ENCODE peak calls at places on chromosomes 16 and 17, in nine cellular contexts. X is vagina; M is PC-3; T is cardiac muscle cell; V is HCT116; S is aorta; H is effector memory CD4-positive, alpha-beta T cell; E is Karpas-422; W is Panc1. K is an unnamed sample.

GRCh38 chr16:89921131-89921698 is 1.9 kb upstream of the TUBB3 start:
- DNase-seq in X (no peak), M (no peak), T (no peak), V (no peak), S (no peak), H (no peak), E (no peak), W (no peak), K (no peak)

GRCh38 chr16:728131-728889 is 1.4 kb downstream of the HAGHL start:
- DNase-seq in X (no peak), M (peak; percentile 85), T (peak; percentile 64), V (peak; percentile 86), S (peak; percentile 90), H (peak; percentile 59), E (peak; percentile 97), W (no peak), K (peak; percentile 50)

GRCh38 chr17:43803758-43804157 is 23.5 kb downstream of the CFAP97D1 start:
- DNase-seq in X (peak; percentile 52), M (no peak), T (no peak), V (no peak), S (no peak), H (no peak), E (no peak), W (no peak), K (no peak)

GRCh38 chr17:6843241-6843890 is 11.8 kb upstream of the TEKT1 start:
- DNase-seq in X (no peak), M (peak; percentile 78), T (peak; percentile 65), V (peak; percentile 48), S (no peak), H (no peak), E (peak; percentile 80), W (peak; percentile 25), K (peak; percentile 44)

GRCh38 chr17:17300624-17301568 is 2.3 kb upstream of the NT5M start:
- DNase-seq in X (no peak), M (no peak), T (peak; percentile 91), V (no peak), S (peak; percentile 83), H (no peak), E (peak; percentile 80), W (peak; percentile 57), K (peak; percentile 19)

GRCh38 chr17:78497115-78497540 is 80.1 kb downstream of the DNAH17 start:
- DNase-seq in X (no peak), M (peak; percentile 91), T (peak; percentile 81), V (peak; percentile 75), S (peak; percentile 82), H (peak; percentile 32), E (peak; percentile 84), W (peak; percentile 58), K (peak; percentile 71)

GRCh38 chr17:39450051-39450450 is 1.0 kb downstream of the MED1 start:
- DNase-seq in X (no peak), M (peak; percentile 2), T (no peak), V (no peak), S (peak; percentile 42), H (no peak), E (no peak), W (no peak), K (peak; percentile 11)

GRCh38 chr16:89156740-89157645 is 14.6 kb upstream of the CDH15 start:
- DNase-seq in X (no peak), M (no peak), T (no peak), V (no peak), S (no peak), H (no peak), E (no peak), W (no peak), K (no peak)

GRCh38 chr17:41863074-41863843 is 2.0 kb downstream of the KLHL11 start:
- DNase-seq in X (no peak), M (no peak), T (no peak), V (no peak), S (no peak), H (no peak), E (no peak), W (no peak), K (no peak)

DNA sequence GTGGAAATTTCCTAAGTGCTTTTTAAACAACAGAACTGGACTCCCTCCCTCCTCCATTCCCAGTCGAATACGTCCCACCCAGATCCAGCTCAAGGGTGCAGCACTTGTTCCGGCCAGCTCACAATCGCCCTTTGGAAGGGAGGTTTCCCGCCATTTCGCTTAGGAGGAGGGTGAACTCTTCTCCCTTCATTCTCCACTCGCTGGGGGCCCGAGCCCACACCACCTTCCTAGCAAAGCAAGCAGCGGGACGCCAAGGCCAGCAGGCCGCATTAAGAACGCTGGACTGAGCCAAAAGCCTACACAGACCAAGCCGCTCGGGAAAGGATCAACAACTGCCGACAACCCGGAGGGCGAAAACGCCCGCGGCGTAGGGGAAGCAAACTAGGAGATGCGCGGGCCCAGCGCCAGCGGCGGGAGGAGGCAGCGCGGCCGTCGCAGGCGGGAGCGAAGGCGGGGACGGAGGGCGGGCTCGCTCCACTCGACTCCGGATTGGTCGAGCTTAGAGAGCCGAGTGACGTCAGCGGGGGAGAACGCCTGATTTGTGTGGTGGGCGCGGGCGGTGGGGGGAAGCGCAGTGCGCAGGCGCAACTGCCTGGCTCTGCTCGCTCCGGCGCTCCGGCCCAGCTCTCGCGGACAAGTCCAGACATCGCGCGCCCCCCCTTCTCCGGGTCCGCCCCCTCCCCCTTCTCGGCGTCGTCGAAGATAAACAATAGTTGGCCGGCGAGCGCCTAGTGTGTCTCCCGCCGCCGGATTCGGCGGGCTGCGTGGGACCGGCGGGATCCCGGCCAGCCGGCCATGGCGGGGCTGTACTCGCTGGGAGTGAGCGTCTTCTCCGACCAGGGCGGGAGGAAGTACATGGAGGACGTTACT is at the start of gene PPM1D:
- DNase-seq in X (peak; percentile 98), M (peak; percentile 99), T (peak; percentile 100), V (peak; percentile 99), S (peak; percentile 100), H (peak; percentile 96), E (peak; percentile 99), W (peak; percentile 64), K (peak; percentile 99)
- H3K9me3 ChIP-seq in X (no peaks in the 10 kb centered on the region), M (no peaks in the 10 kb centered on the region), T (no peaks in the 10 kb centered on the region), V (no peaks in the 10 kb centered on the region), S (no peaks in the 10 kb centered on the region), H (no peaks in the 10 kb centered on the region), E (no peaks in the 10 kb centered on the region), W (no peaks in the 10 kb centered on the region), K (no peaks in the 10 kb centered on the region)

GRCh38 chr17:48961516-48962233 is 6.7 kb downstream of the GIP start:
- DNase-seq in X (no peak), M (peak; percentile 64), T (peak; percentile 42), V (no peak), S (no peak), H (no peak), E (no peak), W (no peak), K (no peak)
- H3K27ac ChIP-seq in X (no peak overlapping the region), M (no peak overlapping the region), T (peak overlapping the region; percentile 18), V (no peak overlapping the region), S (no peak overlapping the region), H (no peak overlapping the region), E (no peak overlapping the region), W (peak overlapping the region; percentile 25), K (no peak overlapping the region)

GRCh38 chr17:68302066-68302564 is 10.8 kb downstream of the ARSG start:
- DNase-seq in X (no peak), M (no peak), T (no peak), V (no peak), S (no peak), H (no peak), E (no peak), W (no peak), K (no peak)
- H3K4me3 ChIP-seq in X (no peak overlapping the region), M (no peak overlapping the region), T (no peak overlapping the region), V (no peak overlapping the region), S (no peak overlapping the region), H (no peak overlapping the region), E (no peak overlapping the region), W (no peak overlapping the region), K (no peak overlapping the region)

GRCh38 chr17:22512506-22512905 is 820.2 kb downstream of the KCNJ18 start:
- DNase-seq in X (no peak), M (no peak), T (no peak), V (no peak), S (no peak), H (no peak), E (no peak), W (no peak), K (no peak)

GRCh38 chr17:22510504-22510903 is 818.2 kb downstream of the KCNJ18 start:
- DNase-seq in X (peak; percentile 58), M (no peak), T (no peak), V (no peak), S (no peak), H (no peak), E (no peak), W (no peak), K (no peak)

GRCh38 chr17:22511431-22511830 is 819.1 kb downstream of the KCNJ18 start:
- DNase-seq in X (peak; percentile 29), M (no peak), T (no peak), V (no peak), S (no peak), H (no peak), E (no peak), W (no peak), K (no peak)

GRCh38 chr17:22512997-22513538 is 820.7 kb downstream of the KCNJ18 start:
- DNase-seq in X (no peak), M (no peak), T (no peak), V (no peak), S (no peak), H (no peak), E (peak; percentile 81), W (no peak), K (no peak)

DNA sequence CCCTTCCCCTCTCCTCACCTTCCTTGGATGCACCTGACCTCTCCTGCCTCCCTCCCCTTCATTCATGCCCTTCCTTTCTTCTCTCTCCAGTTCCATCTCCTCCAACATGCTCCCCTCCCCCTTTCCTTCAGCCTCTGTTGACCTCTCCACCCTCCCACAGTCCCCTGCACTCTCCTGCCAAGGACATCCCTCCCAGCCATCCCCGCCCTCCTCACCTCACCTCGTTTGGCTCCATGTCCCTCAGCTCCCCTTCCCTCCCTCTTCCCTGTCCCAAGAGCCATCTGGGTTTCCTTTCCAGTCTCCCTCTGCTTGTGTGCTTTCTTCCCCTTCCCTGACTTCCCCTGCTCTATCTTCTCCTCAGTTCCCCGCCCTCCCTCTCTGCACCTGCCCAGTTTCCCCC is 819.7 kb downstream of the KCNJ18 start:
- DNase-seq in X (no peak), M (no peak), T (no peak), V (no peak), S (no peak), H (no peak), E (no peak), W (no peak), K (no peak)
- H3K9me3 ChIP-seq in X (no peaks in the 10 kb centered on the region), M (peaks cover 4% of the 10 kb centered on the region), T (no peaks in the 10 kb centered on the region), V (no peaks in the 10 kb centered on the region), S (no peaks in the 10 kb centered on the region), H (no peaks in the 10 kb centered on the region), E (no peaks in the 10 kb centered on the region), W (no peaks in the 10 kb centered on the region), K (peaks cover 6% of the 10 kb centered on the region)